ENCODE peak calls at places on chromosomes 3 and 15, in four cellular contexts. One of them, this sample, is unnamed. For H3K4me1, the result is how much of the 10 kb centered on the place peaks cover.

GRCh38 chr3:19945405-19946290 is 1.2 kb upstream of the RAB5A start:
- DNase-seq in GM23248: peak
- DNase-seq in tibial artery: no peak
- DNase-seq in esophagus squamous epithelium: no peak
- DNase-seq in this sample: no peak

GRCh38 chr3:142180761-142181362 is 31.5 kb upstream of the TFDP2 start:
- DNase-seq in GM23248: peak
- DNase-seq in esophagus squamous epithelium: no peak
- DNase-seq in tibial artery: peak
- DNase-seq in this sample: peak

GRCh38 chr15:27681038-27681437 is 418.1 kb downstream of the OCA2 start:
- DNase-seq in esophagus squamous epithelium: no peak
- DNase-seq in GM23248: no peak
- DNase-seq in tibial artery: no peak
- DNase-seq in this sample: no peak

GRCh38 chr3:49535971-49536874 is 18.1 kb upstream of the BSN start:
- DNase-seq in esophagus squamous epithelium: no peak
- DNase-seq in GM23248: peak
- DNase-seq in tibial artery: no peak
- DNase-seq in this sample: no peak

GRCh38 chr3:120566243-120566980 is 29.7 kb upstream of the NDUFB4 start:
- DNase-seq in GM23248: no peak
- DNase-seq in tibial artery: no peak
- DNase-seq in esophagus squamous epithelium: no peak
- DNase-seq in this sample: no peak

GRCh38 chr3:118740722-118741290 is 293.8 kb downstream of the IGSF11 start:
- DNase-seq in GM23248: no peak
- DNase-seq in tibial artery: no peak
- DNase-seq in esophagus squamous epithelium: no peak
- DNase-seq in this sample: no peak

GRCh38 chr3:133138017-133138416 is 99.8 kb downstream of the TMEM108 start:
- DNase-seq in esophagus squamous epithelium: no peak
- DNase-seq in GM23248: no peak
- DNase-seq in tibial artery: no peak
- DNase-seq in this sample: no peak

GRCh38 chr3:194007598-194008337 is 128.2 kb upstream of the HES1 start:
- DNase-seq in esophagus squamous epithelium: no peak
- DNase-seq in GM23248: no peak
- DNase-seq in tibial artery: no peak
- DNase-seq in this sample: no peak

GRCh38 chr3:17190353-17191078 is 305.8 kb downstream of the PLCL2 start:
- DNase-seq in GM23248: no peak
- DNase-seq in tibial artery: no peak
- DNase-seq in esophagus squamous epithelium: no peak
- DNase-seq in this sample: no peak

GRCh38 chr3:160448845-160449659 is 534 bp downstream of the TRIM59 start:
- DNase-seq in tibial artery: no peak
- DNase-seq in GM23248: peak
- DNase-seq in esophagus squamous epithelium: no peak
- DNase-seq in this sample: peak

GRCh38 chr15:97482521-97482920 is 478.0 kb upstream of the ARRDC4 start:
- DNase-seq in esophagus squamous epithelium: no peak
- DNase-seq in tibial artery: no peak
- DNase-seq in GM23248: no peak
- DNase-seq in this sample: no peak

GRCh38 chr15:70802629-70803028 is 39.3 kb upstream of the UACA start:
- DNase-seq in tibial artery: no peak
- DNase-seq in esophagus squamous epithelium: no peak
- DNase-seq in GM23248: peak
- DNase-seq in this sample: no peak

GRCh38 chr3:187264946-187265345 is 26.6 kb downstream of the MASP1 start:
- DNase-seq in GM23248: peak
- DNase-seq in esophagus squamous epithelium: no peak
- DNase-seq in tibial artery: no peak
- DNase-seq in this sample: peak

GRCh38 chr3:187264051-187264450 is 27.5 kb downstream of the MASP1 start:
- DNase-seq in esophagus squamous epithelium: no peak
- DNase-seq in GM23248: peak
- DNase-seq in tibial artery: no peak
- DNase-seq in this sample: peak

GRCh38 chr3:187262360-187262759 is 29.2 kb downstream of the MASP1 start:
- DNase-seq in tibial artery: no peak
- DNase-seq in esophagus squamous epithelium: no peak
- DNase-seq in GM23248: no peak
- DNase-seq in this sample: no peak

GRCh38 chr3:187261541-187261969 is 30.0 kb downstream of the MASP1 start:
- DNase-seq in tibial artery: no peak
- DNase-seq in GM23248: peak
- DNase-seq in esophagus squamous epithelium: no peak
- DNase-seq in this sample: peak

GRCh38 chr3:187263270-187263669 is 28.3 kb downstream of the MASP1 start:
- DNase-seq in GM23248: peak
- DNase-seq in tibial artery: no peak
- DNase-seq in esophagus squamous epithelium: no peak
- DNase-seq in this sample: peak
- H3K4me3 ChIP-seq in GM23248: no peak
- H3K4me3 ChIP-seq in tibial artery: no peak
- H3K4me3 ChIP-seq in esophagus squamous epithelium: no peak
- H3K4me3 ChIP-seq in this sample: peak

DNA sequence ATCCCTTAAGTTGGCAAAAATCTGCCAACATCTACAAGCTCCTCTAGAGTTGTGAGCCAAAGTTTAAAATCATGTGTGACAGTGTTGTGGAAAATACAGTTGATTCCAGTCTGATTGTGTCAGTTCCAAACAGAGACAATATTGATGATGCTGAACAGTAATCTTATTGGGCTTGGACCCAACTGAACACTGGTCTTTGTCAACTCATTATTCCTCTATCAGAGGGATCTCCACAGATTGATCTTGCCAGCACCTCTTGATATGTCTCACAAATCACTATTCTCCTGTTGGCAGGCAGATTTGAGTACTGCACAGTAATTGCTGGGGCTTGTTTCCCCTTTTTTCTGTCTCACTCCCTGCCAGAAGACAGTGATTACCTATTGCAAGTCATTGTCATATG is 326.6 kb upstream of the DPH6 start:
- DNase-seq in tibial artery: no peak
- DNase-seq in GM23248: no peak
- DNase-seq in esophagus squamous epithelium: no peak
- DNase-seq in this sample: no peak
- H3K4me1 ChIP-seq in tibial artery: under half
- H3K4me1 ChIP-seq in GM23248: under half
- H3K4me1 ChIP-seq in esophagus squamous epithelium: under half
- H3K4me1 ChIP-seq in this sample: under half

DNA sequence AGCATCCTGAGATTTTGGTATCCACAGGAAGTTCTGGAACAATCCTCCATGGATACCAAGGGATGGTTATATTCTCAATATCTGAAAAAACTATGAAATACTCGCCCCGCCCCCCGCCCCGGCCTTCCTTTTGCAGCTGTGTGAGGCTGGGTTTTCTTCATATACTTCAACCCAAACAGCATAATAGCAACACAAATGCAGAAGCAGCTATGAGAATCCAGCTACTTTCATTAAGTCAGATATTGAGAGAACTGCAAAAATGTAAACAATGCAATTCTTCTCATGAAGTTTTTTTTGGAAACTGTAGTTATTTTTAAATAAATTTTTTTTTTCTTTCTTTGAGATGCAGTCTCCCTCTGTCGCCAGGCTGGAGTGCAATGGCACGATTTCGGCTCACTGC is 10.9 kb upstream of the IDH2 start:
- DNase-seq in GM23248: no peak
- DNase-seq in tibial artery: no peak
- DNase-seq in esophagus squamous epithelium: no peak
- DNase-seq in this sample: peak
- H3K4me3 ChIP-seq in GM23248: no peak
- H3K4me3 ChIP-seq in tibial artery: no peak
- H3K4me3 ChIP-seq in esophagus squamous epithelium: no peak
- H3K4me3 ChIP-seq in this sample: no peak

DNA sequence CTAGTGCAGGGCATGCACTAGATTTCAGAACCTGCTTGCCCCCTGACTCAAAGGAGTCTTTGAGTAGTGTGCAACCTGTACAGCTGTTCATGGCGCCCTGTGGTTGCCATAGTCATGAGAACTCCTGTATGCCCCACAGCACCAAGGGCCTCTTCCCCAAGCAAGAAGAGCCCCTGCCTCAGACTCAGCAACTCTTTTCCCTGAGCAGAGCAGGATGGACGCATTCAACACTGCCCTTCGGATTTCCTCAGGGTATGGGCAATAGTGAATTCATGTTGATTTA is 89.7 kb upstream of the KLF13 start:
- DNase-seq in esophagus squamous epithelium: no peak
- DNase-seq in GM23248: no peak
- DNase-seq in tibial artery: no peak
- DNase-seq in this sample: no peak
- H3K4me1 ChIP-seq in esophagus squamous epithelium: under half
- H3K4me1 ChIP-seq in GM23248: under half
- H3K4me1 ChIP-seq in tibial artery: under half
- H3K4me1 ChIP-seq in this sample: under half

This sample was measured in adipocyte.